ENCODE peak calls at places on chromosome X, in seven cellular contexts. U is heart left ventricle, D is suprapubic skin, B is H1, C is stomach, J is breast epithelium, O is transverse colon. P is an unnamed sample.

GRCh38 chrX:110394653-110395052 is 36.0 kb downstream of the RTL9 start:
- DNase-seq in U (no peak), D (no peak), B (no peak), C (no peak), J (no peak), O (no peak), P (no peak)

GRCh38 chrX:121823406-121823805 is 776.0 kb downstream of the GLUD2 start:
- DNase-seq in U (no peak), D (no peak), B (no peak), C (no peak), J (no peak), O (no peak), P (no peak)

GRCh38 chrX:22041931-22042530 is 9.9 kb downstream of the PHEX start:
- DNase-seq in U (no peak), D (no peak), B (no peak), C (no peak), J (no peak), O (no peak), P (no peak)

GRCh38 chrX:773292-774025 is 142.9 kb downstream of the SHOX start:
- DNase-seq in U (no peak), D (no peak), B (no peak), C (peak), J (no peak), O (no peak), P (no peak)

GRCh38 chrX:39070009-39070408 is 268.8 kb downstream of the MID1IP1 start:
- DNase-seq in U (no peak), D (no peak), B (no peak), C (no peak), J (no peak), O (no peak), P (no peak)

GRCh38 chrX:71163010-71163409 is 18.4 kb downstream of the NLGN3 start:
- DNase-seq in U (no peak), D (no peak), B (no peak), C (no peak), J (no peak), O (no peak), P (no peak)

GRCh38 chrX:31223817-31224216 is 152.0 kb upstream of the FTHL17 start:
- DNase-seq in U (no peak), D (no peak), B (no peak), C (no peak), J (no peak), O (no peak), P (no peak)

GRCh38 chrX:109774706-109775105 is 41.6 kb upstream of the ACSL4 start:
- DNase-seq in U (no peak), D (no peak), B (no peak), C (no peak), J (no peak), O (no peak), P (no peak)

GRCh38 chrX:119690921-119691716 is 1.8 kb downstream of the SEPTIN6 start:
- DNase-seq in U (no peak), D (no peak), B (no peak), C (no peak), J (no peak), O (peak), P (no peak)

GRCh38 chrX:118823263-118824172 is at the start of gene ZCCHC12:
- DNase-seq in U (peak), D (no peak), B (peak), C (peak), J (no peak), O (peak), P (no peak)

GRCh38 chrX:15673970-15674369 is 9.4 kb upstream of the CLTRN start:
- DNase-seq in U (no peak), D (no peak), B (no peak), C (no peak), J (no peak), O (no peak), P (no peak)

GRCh38 chrX:47060708-47061107 is 17.5 kb upstream of the RGN start:
- DNase-seq in U (no peak), D (no peak), B (no peak), C (no peak), J (no peak), O (no peak), P (no peak)

GRCh38 chrX:55593296-55593695 is 29.9 kb upstream of the FOXR2 start:
- DNase-seq in U (no peak), D (no peak), B (no peak), C (no peak), J (no peak), O (no peak), P (no peak)

GRCh38 chrX:39440734-39441305 is 639.6 kb downstream of the MID1IP1 start:
- DNase-seq in U (no peak), D (no peak), B (no peak), C (no peak), J (no peak), O (no peak), P (no peak)

GRCh38 chrX:16125520-16126149 is 2.3 kb downstream of the GRPR start:
- DNase-seq in U (no peak), D (no peak), B (no peak), C (no peak), J (no peak), O (no peak), P (no peak)

GRCh38 chrX:10922158-10922557 is 189.0 kb upstream of the HCCS start:
- DNase-seq in U (no peak), D (no peak), B (no peak), C (no peak), J (no peak), O (no peak), P (no peak)

GRCh38 chrX:87518504-87518903 is 902 bp downstream of the KLHL4 start:
- DNase-seq in U (no peak), D (no peak), B (no peak), C (no peak), J (no peak), O (no peak), P (no peak)

GRCh38 chrX:125681058-125681457 is 361.4 kb downstream of the TEX13C start:
- DNase-seq in U (no peak), D (no peak), B (no peak), C (no peak), J (no peak), O (no peak), P (no peak)

GRCh38 chrX:45811307-45811706 is 610.6 kb upstream of the DIPK2B start:
- DNase-seq in U (no peak), D (no peak), B (no peak), C (no peak), J (no peak), O (no peak), P (no peak)

GRCh38 chrX:95332530-95332929 is 1352.1 kb upstream of the DIAPH2 start:
- DNase-seq in U (no peak), D (no peak), B (no peak), C (no peak), J (no peak), O (no peak), P (no peak)

GRCh38 chrX:70769659-70770232 is 138.8 kb downstream of the TEX11 start:
- DNase-seq in U (no peak), D (no peak), B (no peak), C (no peak), J (no peak), O (no peak), P (no peak)

GRCh38 chrX:87727615-87728014 is 210.0 kb downstream of the KLHL4 start:
- DNase-seq in U (no peak), D (no peak), B (no peak), C (no peak), J (no peak), O (no peak), P (no peak)

GRCh38 chrX:53587795-53588194 is 98.7 kb downstream of the HUWE1 start:
- DNase-seq in U (no peak), D (no peak), B (no peak), C (no peak), J (no peak), O (no peak), P (no peak)

GRCh38 chrX:103584606-103585005 is 709 bp upstream of the TCEAL4 start:
- DNase-seq in U (no peak), D (no peak), B (no peak), C (no peak), J (no peak), O (no peak), P (no peak)

GRCh38 chrX:1727531-1728027 is 112.7 kb downstream of the ASMT start:
- DNase-seq in U (no peak), D (no peak), B (peak), C (no peak), J (no peak), O (no peak), P (no peak)

GRCh38 chrX:920234-920799 is 289.7 kb downstream of the SHOX start:
- DNase-seq in U (no peak), D (no peak), B (no peak), C (no peak), J (no peak), O (no peak), P (no peak)

GRCh38 chrX:39822133-39822748 is 275.5 kb downstream of the BCOR start:
- DNase-seq in U (no peak), D (no peak), B (no peak), C (no peak), J (no peak), O (no peak), P (no peak)

GRCh38 chrX:119503484-119503861 is 35.2 kb downstream of the SLC25A5 start:
- DNase-seq in U (peak), D (no peak), B (no peak), C (peak), J (peak), O (peak), P (no peak)

GRCh38 chrX:130700629-130701028 is 202.4 kb downstream of the ENOX2 start:
- DNase-seq in U (no peak), D (no peak), B (no peak), C (no peak), J (no peak), O (no peak), P (no peak)
- TF ChIP-seq CTCF in U (no peak), D (no peak), B (no peak), C (no peak), J (no peak), O (no peak), P (no peak)

GRCh38 chrX:153829799-153830631 is at the start of gene PDZD4:
- DNase-seq in U (no peak), D (no peak), B (no peak), C (no peak), J (no peak), O (no peak), P (no peak)

GRCh38 chrX:153828723-153829548 is 1.4 kb downstream of the PDZD4 start:
- DNase-seq in U (no peak), D (no peak), B (no peak), C (no peak), J (no peak), O (no peak), P (no peak)

GRCh38 chrX:153829549-153829798 is 870 bp downstream of the PDZD4 start:
- DNase-seq in U (no peak), D (no peak), B (no peak), C (no peak), J (no peak), O (no peak), P (no peak)

GRCh38 chrX:153831435-153832150 is 1.2 kb upstream of the PDZD4 start:
- DNase-seq in U (no peak), D (no peak), B (no peak), C (no peak), J (no peak), O (no peak), P (no peak)

GRCh38 chrX:153830632-153831434 is 489 bp upstream of the PDZD4 start:
- DNase-seq in U (no peak), D (no peak), B (no peak), C (no peak), J (no peak), O (no peak), P (no peak)
- H3K4me3 ChIP-seq in U (peak), D (peak), B (peak), C (peak), J (no peak), O (no peak), P (no peak)

DNA sequence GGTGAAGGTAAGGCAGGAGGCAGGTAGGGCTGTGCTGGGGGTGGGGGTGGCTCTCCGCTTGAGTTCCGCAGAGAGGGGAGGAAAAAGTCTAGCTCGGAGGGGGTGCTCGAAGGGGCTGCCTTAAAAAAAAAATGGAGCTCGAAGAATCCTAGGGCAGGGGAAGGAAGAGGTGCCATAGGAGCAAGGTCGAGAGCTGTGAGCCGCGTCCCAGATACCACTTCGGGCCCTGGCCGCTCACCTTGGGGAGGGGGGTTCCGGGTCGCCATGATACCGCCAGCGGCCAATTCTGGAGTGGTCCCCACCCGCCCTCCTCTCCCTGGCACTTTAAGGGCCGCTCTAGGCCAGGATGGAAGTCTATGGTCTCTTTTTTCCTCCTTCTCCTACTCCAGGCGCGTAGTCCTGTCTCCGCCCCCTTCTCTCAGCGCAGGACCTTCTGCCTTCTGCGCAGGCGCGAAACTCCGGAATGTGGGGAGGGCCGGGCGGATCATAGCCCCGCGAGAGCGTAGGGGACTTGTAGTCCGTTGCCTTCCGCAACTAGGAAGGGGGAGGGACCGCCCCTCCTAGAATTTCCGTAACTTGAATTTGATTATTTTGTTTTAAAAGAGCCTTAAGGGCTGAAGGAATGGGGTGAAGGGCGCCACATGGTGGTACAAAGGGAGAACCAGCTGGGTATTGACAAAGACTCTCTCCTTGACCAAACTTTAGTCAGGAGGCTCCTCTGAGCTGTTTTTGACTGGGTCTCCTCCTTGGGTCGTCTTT is at the start of gene FUNDC1:
- DNase-seq in U (peak), D (peak), B (peak), C (peak), J (peak), O (peak), P (peak)
- TF ChIP-seq POLR2A in U (no peak), D (peak), B (peak), C (no peak), J (peak), O (peak), P (no peak)

GRCh38 chrX:63250253-63250868 is 100.8 kb downstream of the SPIN4 start:
- DNase-seq in U (peak), D (no peak), B (no peak), C (peak), J (no peak), O (peak), P (peak)
- TF ChIP-seq CTCF in U (peak), D (peak), B (peak), C (no peak), J (peak), O (peak), P (peak)

GRCh38 chrX:77448170-77448569 is 981 bp downstream of the FGF16 start:
- DNase-seq in U (no peak), D (no peak), B (no peak), C (no peak), J (no peak), O (no peak), P (no peak)
- H3K4me3 ChIP-seq in U (no peak), D (peak), B (peak), C (no peak), J (peak), O (no peak), P (no peak)